ENCODE peak calls at places on chromosome 1, in eight cellular contexts. A, X, R, B, D, I, L and P are unnamed samples.

GRCh38 chr1:84164567-84165021 is 20.5 kb downstream of the PRKACB start:
- DNase-seq in A (no peak), B (no peak), X (no peak), D (no peak), R (no peak), I (no peak), L (no peak), P (no peak)

GRCh38 chr1:156524481-156524869 is 23.9 kb upstream of the MEF2D start:
- DNase-seq in I (no peak), D (peak), L (no peak), B (no peak), R (peak), A (no peak), X (no peak), P (no peak)

GRCh38 chr1:96418969-96419368 is 302.6 kb upstream of the PTBP2 start:
- DNase-seq in B (no peak), D (no peak), R (no peak), A (no peak), X (no peak), L (no peak), I (peak), P (no peak)

GRCh38 chr1:230287674-230288315 is 138.3 kb downstream of the PGBD5 start:
- DNase-seq in A (no peak), D (no peak), R (no peak), L (no peak), I (no peak), X (no peak), B (no peak), P (no peak)

GRCh38 chr1:91876040-91876470 is 9.9 kb downstream of the TGFBR3 start:
- DNase-seq in R (no peak), X (no peak), L (no peak), B (no peak), A (no peak), I (no peak), D (peak), P (no peak)

GRCh38 chr1:29695809-29696208 is 459.5 kb downstream of the PTPRU start:
- DNase-seq in I (no peak), L (no peak), A (no peak), R (no peak), D (no peak), B (no peak), X (no peak), P (no peak)

GRCh38 chr1:36737767-36738166 is 255.1 kb upstream of the CSF3R start:
- DNase-seq in B (no peak), A (no peak), X (no peak), L (no peak), R (no peak), D (no peak), I (no peak), P (no peak)

GRCh38 chr1:10864776-10865175 is 68.3 kb upstream of the CASZ1 start:
- DNase-seq in R (no peak), L (no peak), B (no peak), X (no peak), I (no peak), D (no peak), A (no peak), P (no peak)

GRCh38 chr1:200075938-200076546 is 48.5 kb downstream of the NR5A2 start:
- DNase-seq in L (no peak), X (no peak), A (peak), I (peak), D (no peak), B (no peak), R (no peak), P (no peak)

GRCh38 chr1:7646981-7647901 is 123.9 kb upstream of the VAMP3 start:
- DNase-seq in L (peak), A (peak), R (peak), X (peak), B (no peak), I (peak), D (peak), P (peak)

GRCh38 chr1:233006108-233006507 is 55.7 kb downstream of the NTPCR start:
- DNase-seq in L (no peak), X (no peak), R (no peak), B (no peak), D (no peak), I (no peak), A (no peak), P (no peak)